ENCODE peak calls at places on chromosome 13, in eight cellular contexts. I is left lung, O is hepatocyte, S is A549, X is body of pancreas, R is cardiac muscle cell, A is aorta, M is K562. L is an unnamed sample.

GRCh38 chr13:110340812-110341444 is 33.8 kb downstream of the COL4A2 start:
- DNase-seq in R (peak; percentile 28), O (peak; percentile 51), S (no peak), A (peak; percentile 97), X (peak; percentile 46), M (no peak), I (peak; percentile 82), L (no peak)

GRCh38 chr13:100738176-100738855 is 63.7 kb upstream of the TMTC4 start:
- DNase-seq in M (no peak), R (no peak), S (no peak), A (no peak), X (no peak), O (no peak), I (no peak), L (no peak)

GRCh38 chr13:34017231-34017630 is 199.3 kb downstream of the RFC3 start:
- DNase-seq in A (no peak), O (no peak), S (no peak), M (no peak), X (no peak), R (no peak), I (no peak), L (no peak)

GRCh38 chr13:39417131-39417530 is 185.9 kb downstream of the LHFPL6 start:
- DNase-seq in A (no peak), R (peak; percentile 65), I (no peak), M (no peak), X (no peak), S (no peak), O (no peak), L (no peak)

GRCh38 chr13:41053384-41053826 is 7.9 kb upstream of the WBP4 start:
- DNase-seq in X (no peak), A (no peak), S (no peak), R (no peak), M (no peak), O (no peak), I (no peak), L (no peak)

GRCh38 chr13:80931766-80932165 is 590.8 kb upstream of the SPRY2 start:
- DNase-seq in M (no peak), X (no peak), A (no peak), S (no peak), R (no peak), O (no peak), I (no peak), L (no peak)

GRCh38 chr13:83620535-83621220 is 261.6 kb downstream of the SLITRK1 start:
- DNase-seq in I (no peak), M (no peak), S (no peak), O (no peak), X (no peak), A (no peak), R (no peak), L (no peak)

GRCh38 chr13:43573361-43573740 is 213.4 kb downstream of the ENOX1 start:
- DNase-seq in X (no peak), M (no peak), O (no peak), R (no peak), S (no peak), A (no peak), I (no peak), L (no peak)

GRCh38 chr13:23790591-23791170 is 98.5 kb downstream of the MIPEP start:
- DNase-seq in M (no peak), O (no peak), R (no peak), I (no peak), S (no peak), X (no peak), A (no peak), L (no peak)

GRCh38 chr13:52760078-52760477 is 20.5 kb upstream of the CNMD start:
- DNase-seq in M (no peak), I (no peak), X (no peak), A (no peak), S (no peak), O (no peak), R (no peak), L (no peak)

GRCh38 chr13:48478401-48478800 is 54.5 kb downstream of the RCBTB2 start:
- DNase-seq in I (no peak), M (no peak), A (no peak), O (no peak), S (no peak), R (no peak), X (no peak), L (no peak)

GRCh38 chr13:26561636-26562537 is 4.4 kb downstream of the WASF3 start:
- DNase-seq in M (no peak), X (no peak), O (peak; percentile 14), S (no peak), R (peak; percentile 72), A (no peak), I (no peak), L (no peak)

DNA sequence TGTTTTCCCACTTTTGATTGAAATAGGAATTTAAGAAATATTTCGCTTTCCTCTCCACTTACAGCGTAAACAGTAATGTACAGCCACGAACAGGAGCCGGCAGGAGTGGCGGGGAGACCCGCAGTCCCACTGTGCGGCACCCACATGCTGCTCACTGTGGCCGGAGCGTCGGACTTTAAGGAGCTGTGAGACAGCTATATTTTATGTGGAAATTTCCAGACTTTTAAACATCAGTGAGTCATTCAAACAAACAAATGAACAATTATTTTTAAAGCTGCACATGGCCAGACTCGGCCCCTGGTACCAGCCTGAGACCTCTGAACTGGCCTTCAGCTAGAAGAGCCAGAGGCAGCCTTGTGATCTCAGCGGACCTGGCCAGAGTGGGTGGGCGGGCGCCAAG is 52.5 kb downstream of the CRYL1 start:
- DNase-seq in R (no peak), S (no peak), X (no peak), A (no peak), I (no peak), O (no peak), M (no peak), L (no peak)
- H3K4me1 ChIP-seq in R (no peaks in the 10 kb centered on the region), S (peaks cover 10% of the 10 kb centered on the region), X (peaks cover 8% of the 10 kb centered on the region), A (no peaks in the 10 kb centered on the region), I (peaks cover 8% of the 10 kb centered on the region), O (no peaks in the 10 kb centered on the region), M (no peaks in the 10 kb centered on the region), L (peaks cover 22% of the 10 kb centered on the region)

DNA sequence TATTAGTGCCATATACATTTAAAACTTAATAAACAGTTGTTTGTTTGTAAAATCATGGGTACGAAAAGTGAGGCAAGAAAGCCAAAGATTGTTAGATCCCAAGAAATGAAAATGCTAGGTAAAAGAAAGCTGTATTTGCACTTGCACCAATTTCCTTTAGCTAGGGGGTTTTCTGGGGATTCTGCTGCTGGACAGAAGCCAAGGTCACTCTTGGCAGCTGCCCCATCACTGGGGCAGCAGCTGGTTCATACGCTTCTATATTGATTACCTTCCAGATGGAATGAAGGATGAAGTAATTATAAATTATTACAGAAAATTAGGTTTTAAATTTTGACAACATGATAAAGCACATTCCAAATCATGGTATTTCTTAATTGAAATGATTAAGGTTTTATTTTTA is 127.4 kb downstream of the SLITRK5 start:
- DNase-seq in M (no peak), X (peak; percentile 24), S (no peak), O (no peak), R (no peak), A (no peak), I (no peak), L (no peak)
- H3K27ac ChIP-seq in M (no peak overlapping the region), X (no peak overlapping the region), S (no peak overlapping the region), O (no peak overlapping the region), R (no peak overlapping the region), A (no peak overlapping the region), I (no peak overlapping the region), L (no peak overlapping the region)

DNA sequence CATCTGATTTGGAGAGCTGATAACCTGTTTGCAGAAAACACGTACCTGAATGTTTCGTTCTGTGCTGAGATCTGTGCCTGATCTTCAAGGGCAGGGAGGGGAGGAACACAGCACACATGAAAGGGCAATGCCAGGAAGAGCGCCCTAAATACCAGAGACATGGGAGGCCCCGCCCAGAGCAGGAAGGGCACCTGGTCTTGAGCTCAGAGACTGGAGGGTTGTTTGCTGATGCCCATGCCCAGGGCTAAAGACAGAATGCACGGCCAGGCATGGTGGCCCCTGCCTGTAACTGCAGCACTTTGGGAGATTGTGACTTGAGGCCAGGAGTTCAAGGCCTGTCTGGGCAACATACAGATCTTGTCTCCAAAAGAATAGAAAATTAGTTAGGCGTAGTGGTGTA is 183.2 kb downstream of the TUBA3C start:
- DNase-seq in R (no peak), M (no peak), A (no peak), O (no peak), X (no peak), I (no peak), S (no peak), L (no peak)
- H3K4me3 ChIP-seq in R (no peak overlapping the region), M (no peak overlapping the region), A (no peak overlapping the region), O (no peak overlapping the region), X (no peak overlapping the region), I (no peak overlapping the region), S (no peak overlapping the region), L (no peak overlapping the region)

GRCh38 chr13:30738526-30738925 is 3.2 kb downstream of the ALOX5AP start:
- DNase-seq in S (no peak), R (peak; percentile 29), X (no peak), M (no peak), O (no peak), A (no peak), I (no peak), L (no peak)
- H3K4me1 ChIP-seq in S (peaks cover 55% of the 10 kb centered on the region), R (peaks cover 12% of the 10 kb centered on the region), X (no peaks in the 10 kb centered on the region), M (no peaks in the 10 kb centered on the region), O (peaks cover 18% of the 10 kb centered on the region), A (no peaks in the 10 kb centered on the region), I (peaks cover 78% of the 10 kb centered on the region), L (peaks cover 50% of the 10 kb centered on the region)

DNA sequence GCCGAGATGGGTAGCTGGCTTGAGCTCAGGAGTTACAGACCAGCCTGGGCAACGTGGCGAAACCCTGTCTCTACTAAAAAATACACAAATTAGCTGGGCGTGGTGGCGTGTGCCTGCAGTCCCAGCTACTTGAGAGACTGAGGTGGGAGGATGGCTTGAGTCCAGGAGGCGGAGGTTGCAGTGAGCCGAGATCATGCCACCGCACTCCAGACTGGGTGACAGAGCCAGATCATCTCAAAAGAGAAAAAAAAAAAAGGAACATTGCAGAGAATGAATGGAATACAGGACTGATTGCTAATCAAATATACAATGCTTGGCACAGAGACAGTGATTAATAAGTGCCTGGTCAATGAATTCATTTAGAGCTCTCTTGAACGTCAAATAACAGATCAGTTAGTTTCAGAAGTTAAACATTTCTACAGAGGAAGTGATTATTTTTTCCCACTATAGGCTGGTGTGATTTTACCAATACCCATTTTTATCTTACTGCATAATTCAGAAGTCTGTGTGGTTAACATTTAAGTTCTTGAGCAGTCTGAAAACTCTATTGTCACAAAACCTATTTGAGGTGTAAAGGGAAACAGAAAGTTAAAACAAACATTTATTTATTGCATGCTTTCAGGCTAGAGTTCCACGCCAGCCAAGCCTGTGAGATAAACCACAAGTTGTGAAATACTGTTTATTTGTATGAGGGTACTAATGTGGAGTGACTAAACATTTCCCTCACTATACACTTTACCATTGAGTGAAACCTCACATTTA is 7.7 kb upstream of the TBC1D4 start:
- DNase-seq in M (no peak), R (no peak), S (no peak), I (peak; percentile 68), A (no peak), O (peak; percentile 33), X (peak; percentile 53), L (no peak)
- H3K27ac ChIP-seq in M (no peak overlapping the region), R (no peak overlapping the region), S (peak overlapping the region; percentile 66), I (no peak overlapping the region), A (no peak overlapping the region), O (no peak overlapping the region), X (no peak overlapping the region), L (no peak overlapping the region)

DNA sequence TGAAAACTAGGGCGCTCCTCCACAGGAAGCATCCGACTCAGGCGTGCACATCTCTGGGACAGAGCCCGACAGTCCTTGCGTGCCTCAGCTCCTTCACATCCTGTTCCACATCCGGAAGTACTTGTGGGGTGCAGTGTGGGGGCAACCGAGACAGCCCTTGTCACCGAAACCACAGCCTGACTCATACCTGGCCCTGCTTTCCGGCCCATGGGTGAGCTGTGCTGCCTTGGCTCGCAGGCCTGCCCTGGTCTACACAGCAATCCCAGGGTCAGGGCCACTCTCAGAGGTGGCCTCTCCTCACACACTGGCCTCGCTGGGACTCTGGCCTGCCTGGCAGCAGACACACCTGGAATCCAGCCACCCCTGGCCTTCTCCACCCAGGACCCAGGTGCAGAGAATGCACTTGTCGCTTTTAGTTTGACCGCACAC is 100.4 kb downstream of the STK24 start:
- DNase-seq in A (no peak), I (peak; percentile 88), R (no peak), M (peak; percentile 74), O (no peak), X (peak; percentile 65), S (no peak), L (peak; percentile 84)
- H3K4me3 ChIP-seq in A (no peak overlapping the region), I (no peak overlapping the region), R (no peak overlapping the region), M (no peak overlapping the region), O (no peak overlapping the region), X (no peak overlapping the region), S (no peak overlapping the region), L (no peak overlapping the region)